ENCODE peak calls at places on chromosomes 13 and 19, in five cellular contexts. One of them, this sample, is unnamed.

GRCh38 chr19:676343-677105 is at the start of gene FSTL3:
- DNase-seq in brain microvascular endothelial cell: peak
- DNase-seq in AG09309: no peak
- DNase-seq in SJCRH30: no peak
- DNase-seq in WERI-Rb-1: no peak
- DNase-seq in this sample: peak

GRCh38 chr19:43784251-43784980 is 3.6 kb upstream of the KCNN4 start:
- DNase-seq in brain microvascular endothelial cell: peak
- DNase-seq in AG09309: peak
- DNase-seq in SJCRH30: peak
- DNase-seq in WERI-Rb-1: peak
- DNase-seq in this sample: peak

GRCh38 chr19:19782783-19783182 is 38.8 kb downstream of the ZNF506 start:
- DNase-seq in brain microvascular endothelial cell: no peak
- DNase-seq in AG09309: no peak
- DNase-seq in SJCRH30: no peak
- DNase-seq in WERI-Rb-1: no peak
- DNase-seq in this sample: no peak

GRCh38 chr13:36163809-36164308 is 32.7 kb upstream of the DCLK1 start:
- DNase-seq in brain microvascular endothelial cell: peak
- DNase-seq in AG09309: peak
- DNase-seq in SJCRH30: peak
- DNase-seq in WERI-Rb-1: peak
- DNase-seq in this sample: peak

GRCh38 chr19:24054044-24054935 is 32.7 kb upstream of the ZNF254 start:
- DNase-seq in brain microvascular endothelial cell: peak
- DNase-seq in AG09309: peak
- DNase-seq in SJCRH30: no peak
- DNase-seq in WERI-Rb-1: no peak
- DNase-seq in this sample: no peak

GRCh38 chr13:99390601-99391000 is 83.4 kb upstream of the GPR183 start:
- DNase-seq in brain microvascular endothelial cell: no peak
- DNase-seq in AG09309: no peak
- DNase-seq in SJCRH30: no peak
- DNase-seq in WERI-Rb-1: peak
- DNase-seq in this sample: peak

GRCh38 chr13:41603917-41604316 is 146.6 kb downstream of the RGCC start:
- DNase-seq in brain microvascular endothelial cell: peak
- DNase-seq in AG09309: no peak
- DNase-seq in SJCRH30: peak
- DNase-seq in WERI-Rb-1: no peak
- DNase-seq in this sample: peak

GRCh38 chr13:80141114-80141849 is 199.6 kb downstream of the SPRY2 start:
- DNase-seq in brain microvascular endothelial cell: peak
- DNase-seq in AG09309: no peak
- DNase-seq in SJCRH30: peak
- DNase-seq in WERI-Rb-1: no peak
- DNase-seq in this sample: no peak

GRCh38 chr19:49231804-49232203 is 74.2 kb downstream of the TRPM4 start:
- DNase-seq in brain microvascular endothelial cell: no peak
- DNase-seq in AG09309: no peak
- DNase-seq in SJCRH30: no peak
- DNase-seq in WERI-Rb-1: no peak
- DNase-seq in this sample: no peak

GRCh38 chr19:15199652-15200574 is 882 bp downstream of the NOTCH3 start:
- DNase-seq in brain microvascular endothelial cell: no peak
- DNase-seq in AG09309: no peak
- DNase-seq in SJCRH30: peak
- DNase-seq in WERI-Rb-1: peak
- DNase-seq in this sample: no peak

GRCh38 chr19:55156202-55157063 is 1.1 kb downstream of the TNNI3 start:
- DNase-seq in brain microvascular endothelial cell: peak
- DNase-seq in AG09309: no peak
- DNase-seq in SJCRH30: no peak
- DNase-seq in WERI-Rb-1: no peak
- DNase-seq in this sample: no peak

GRCh38 chr13:113627136-113627535 is 30.9 kb downstream of the ATP4B start:
- DNase-seq in brain microvascular endothelial cell: no peak
- DNase-seq in AG09309: no peak
- DNase-seq in SJCRH30: no peak
- DNase-seq in WERI-Rb-1: no peak
- DNase-seq in this sample: no peak

GRCh38 chr19:33241530-33242101 is 16.0 kb upstream of the SLC7A10 start:
- DNase-seq in brain microvascular endothelial cell: no peak
- DNase-seq in AG09309: no peak
- DNase-seq in SJCRH30: peak
- DNase-seq in WERI-Rb-1: peak
- DNase-seq in this sample: no peak

GRCh38 chr13:44155422-44156293 is 218.0 kb upstream of the SERP2 start:
- DNase-seq in brain microvascular endothelial cell: no peak
- DNase-seq in AG09309: no peak
- DNase-seq in SJCRH30: no peak
- DNase-seq in WERI-Rb-1: no peak
- DNase-seq in this sample: peak

GRCh38 chr19:39078436-39079200 is 5.5 kb upstream of the ACP7 start:
- DNase-seq in brain microvascular endothelial cell: peak
- DNase-seq in AG09309: peak
- DNase-seq in SJCRH30: no peak
- DNase-seq in WERI-Rb-1: no peak
- DNase-seq in this sample: no peak

GRCh38 chr13:102698649-102698980 is 3.8 kb upstream of the METTL21C start:
- DNase-seq in brain microvascular endothelial cell: no peak
- DNase-seq in AG09309: no peak
- DNase-seq in SJCRH30: no peak
- DNase-seq in WERI-Rb-1: no peak
- DNase-seq in this sample: no peak

GRCh38 chr13:24511019-24511823 is 1.4 kb downstream of the PARP4 start:
- DNase-seq in brain microvascular endothelial cell: peak
- DNase-seq in AG09309: peak
- DNase-seq in SJCRH30: peak
- DNase-seq in WERI-Rb-1: no peak
- DNase-seq in this sample: peak

GRCh38 chr19:42325896-42326771 is 699 bp downstream of the MEGF8 start:
- DNase-seq in brain microvascular endothelial cell: no peak
- DNase-seq in AG09309: no peak
- DNase-seq in SJCRH30: peak
- DNase-seq in WERI-Rb-1: peak
- DNase-seq in this sample: peak

GRCh38 chr13:102799544-102800144 is 725 bp downstream of the BIVM start:
- DNase-seq in brain microvascular endothelial cell: peak
- DNase-seq in AG09309: no peak
- DNase-seq in SJCRH30: no peak
- DNase-seq in WERI-Rb-1: peak
- DNase-seq in this sample: peak

GRCh38 chr13:22489771-22490170 is 691.0 kb upstream of the SGCG start:
- DNase-seq in brain microvascular endothelial cell: no peak
- DNase-seq in AG09309: no peak
- DNase-seq in SJCRH30: no peak
- DNase-seq in WERI-Rb-1: no peak
- DNase-seq in this sample: no peak

GRCh38 chr13:75310005-75310580 is 171.9 kb downstream of the TBC1D4 start:
- DNase-seq in brain microvascular endothelial cell: no peak
- DNase-seq in AG09309: no peak
- DNase-seq in SJCRH30: no peak
- DNase-seq in WERI-Rb-1: no peak
- DNase-seq in this sample: no peak

GRCh38 chr13:76975863-76976262 is 16.0 kb upstream of the CLN5 start:
- DNase-seq in brain microvascular endothelial cell: no peak
- DNase-seq in AG09309: no peak
- DNase-seq in SJCRH30: peak
- DNase-seq in WERI-Rb-1: no peak
- DNase-seq in this sample: no peak

GRCh38 chr13:44393391-44393790 is 19.8 kb downstream of the SERP2 start:
- DNase-seq in brain microvascular endothelial cell: no peak
- DNase-seq in AG09309: no peak
- DNase-seq in SJCRH30: no peak
- DNase-seq in WERI-Rb-1: no peak
- DNase-seq in this sample: no peak

GRCh38 chr19:43784981-43785808 is 4.4 kb upstream of the KCNN4 start:
- DNase-seq in brain microvascular endothelial cell: peak
- DNase-seq in AG09309: no peak
- DNase-seq in SJCRH30: peak
- DNase-seq in WERI-Rb-1: peak
- DNase-seq in this sample: peak

GRCh38 chr13:98810746-98811145 is 58.3 kb upstream of the SLC15A1 start:
- DNase-seq in brain microvascular endothelial cell: no peak
- DNase-seq in AG09309: no peak
- DNase-seq in SJCRH30: no peak
- DNase-seq in WERI-Rb-1: no peak
- DNase-seq in this sample: no peak

GRCh38 chr19:1449467-1450442 is at the start of gene APC2:
- DNase-seq in brain microvascular endothelial cell: no peak
- DNase-seq in AG09309: no peak
- DNase-seq in SJCRH30: peak
- DNase-seq in WERI-Rb-1: peak
- DNase-seq in this sample: no peak

GRCh38 chr19:18009412-18010066 is 1.6 kb downstream of the ARRDC2 start:
- DNase-seq in brain microvascular endothelial cell: no peak
- DNase-seq in AG09309: no peak
- DNase-seq in SJCRH30: no peak
- DNase-seq in WERI-Rb-1: no peak
- DNase-seq in this sample: no peak

GRCh38 chr13:93304868-93305613 is 78.4 kb downstream of the GPC6 start:
- DNase-seq in brain microvascular endothelial cell: no peak
- DNase-seq in AG09309: no peak
- DNase-seq in SJCRH30: no peak
- DNase-seq in WERI-Rb-1: peak
- DNase-seq in this sample: no peak

GRCh38 chr13:102580552-102581169 is 16.1 kb upstream of the TPP2 start:
- DNase-seq in brain microvascular endothelial cell: peak
- DNase-seq in AG09309: peak
- DNase-seq in SJCRH30: peak
- DNase-seq in WERI-Rb-1: no peak
- DNase-seq in this sample: no peak

GRCh38 chr19:19106061-19106551 is 32.2 kb downstream of the TMEM161A start:
- DNase-seq in brain microvascular endothelial cell: no peak
- DNase-seq in AG09309: no peak
- DNase-seq in SJCRH30: peak
- DNase-seq in WERI-Rb-1: no peak
- DNase-seq in this sample: peak

DNA sequence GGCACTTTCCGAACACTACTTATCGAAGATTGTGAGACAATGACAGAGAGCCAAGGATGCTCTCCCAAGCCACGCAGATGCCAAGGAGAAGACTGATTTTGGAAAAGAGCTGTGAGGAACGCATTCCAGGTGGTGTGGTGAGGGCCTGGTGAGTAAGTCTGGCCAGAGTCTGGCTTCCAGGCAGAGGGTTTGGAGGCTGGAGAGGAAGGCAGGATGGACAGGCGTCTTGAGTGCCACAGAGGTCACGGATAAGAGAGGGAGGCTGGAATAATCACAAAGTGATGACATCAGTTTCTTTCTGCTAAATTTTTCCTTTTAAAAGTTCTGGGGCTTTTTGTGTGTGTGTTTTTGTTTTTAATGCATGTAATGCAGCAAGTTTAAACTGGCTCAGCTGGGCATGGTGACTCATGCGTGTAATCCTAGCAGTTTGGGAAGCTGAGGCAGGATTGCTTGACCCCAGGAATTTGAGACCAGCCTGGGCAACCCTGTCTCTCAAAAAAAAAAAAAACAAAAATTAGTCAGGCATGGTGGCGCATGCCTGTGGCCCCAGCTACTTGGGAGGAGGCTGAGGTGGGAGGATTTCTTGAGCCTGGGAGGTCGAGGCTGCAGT is 235.1 kb downstream of the NALCN start:
- DNase-seq in brain microvascular endothelial cell: no peak
- DNase-seq in AG09309: no peak
- DNase-seq in SJCRH30: no peak
- DNase-seq in WERI-Rb-1: no peak
- DNase-seq in this sample: no peak
- H3K4me3 ChIP-seq in brain microvascular endothelial cell: no peak
- H3K4me3 ChIP-seq in AG09309: no peak
- H3K4me3 ChIP-seq in SJCRH30: no peak
- H3K4me3 ChIP-seq in WERI-Rb-1: no peak
- H3K4me3 ChIP-seq in this sample: no peak

DNA sequence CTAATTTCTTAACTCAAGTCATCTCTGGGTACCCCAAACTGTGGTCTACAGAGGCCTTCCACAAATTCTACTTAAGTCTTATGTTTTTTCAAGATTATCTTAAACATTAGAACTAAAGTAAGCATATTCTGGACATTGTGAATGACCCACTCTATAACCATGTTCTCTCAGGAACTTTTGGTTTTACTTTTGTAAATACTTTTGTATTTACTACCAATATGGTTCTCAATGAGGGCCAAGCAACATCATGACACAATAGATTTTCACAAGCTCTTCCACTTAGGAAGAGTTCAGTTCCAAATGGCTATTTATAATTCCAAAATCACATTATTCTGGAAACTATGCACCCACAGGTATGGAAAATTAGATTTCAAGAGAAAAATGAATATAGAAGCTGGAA is 10.8 kb downstream of the DIAPH3 start:
- DNase-seq in brain microvascular endothelial cell: no peak
- DNase-seq in AG09309: no peak
- DNase-seq in SJCRH30: no peak
- DNase-seq in WERI-Rb-1: no peak
- DNase-seq in this sample: no peak
- H3K4me3 ChIP-seq in brain microvascular endothelial cell: no peak
- H3K4me3 ChIP-seq in AG09309: no peak
- H3K4me3 ChIP-seq in SJCRH30: no peak
- H3K4me3 ChIP-seq in WERI-Rb-1: no peak
- H3K4me3 ChIP-seq in this sample: no peak

DNA sequence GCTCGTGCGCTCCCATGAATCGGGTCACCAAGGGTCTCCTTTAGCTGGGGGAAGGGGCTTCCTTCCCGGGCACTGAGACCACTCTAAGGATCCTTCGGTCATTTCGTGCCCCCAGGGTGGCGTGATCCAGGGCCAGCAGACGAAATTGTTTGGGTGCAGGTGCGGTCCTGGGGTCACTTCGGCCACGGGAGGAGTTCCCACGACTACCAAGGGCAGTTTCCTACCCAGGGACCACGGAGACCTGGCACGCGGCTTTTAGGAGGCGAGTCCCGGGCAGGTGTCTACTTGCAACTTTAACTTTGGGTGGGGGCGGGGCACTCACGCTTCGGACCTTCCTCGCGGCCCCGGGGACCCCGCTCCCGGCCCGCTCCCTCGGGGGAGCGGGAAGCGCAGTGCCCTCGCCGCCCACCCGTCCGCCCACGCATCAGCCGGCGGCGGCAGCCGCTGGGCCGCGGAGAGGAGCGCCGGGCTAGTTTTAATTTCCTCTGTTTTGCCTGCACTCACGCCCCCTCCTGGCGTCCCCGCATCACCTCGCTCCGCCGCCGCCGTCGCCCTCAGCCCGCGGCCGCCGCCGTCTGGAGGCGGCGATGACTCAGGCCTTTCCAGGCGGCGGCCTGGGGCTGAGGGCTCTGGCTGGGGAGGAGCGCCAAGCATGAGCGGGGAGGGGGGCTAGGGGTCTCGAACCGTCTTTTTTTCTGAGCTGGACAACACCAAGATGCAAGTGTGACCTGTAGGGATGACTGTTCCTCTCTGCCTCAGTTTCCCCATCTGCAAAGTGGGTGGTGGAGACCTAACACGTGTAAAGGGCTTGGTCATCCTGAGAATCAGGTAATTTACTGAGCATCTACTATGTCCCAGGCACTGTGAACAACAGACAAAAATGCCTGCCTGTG is 21.8 kb downstream of the OLFM2 start:
- DNase-seq in brain microvascular endothelial cell: peak
- DNase-seq in AG09309: no peak
- DNase-seq in SJCRH30: no peak
- DNase-seq in WERI-Rb-1: peak
- DNase-seq in this sample: peak
- H3K4me3 ChIP-seq in brain microvascular endothelial cell: peak
- H3K4me3 ChIP-seq in AG09309: peak
- H3K4me3 ChIP-seq in SJCRH30: no peak
- H3K4me3 ChIP-seq in WERI-Rb-1: peak
- H3K4me3 ChIP-seq in this sample: peak

GRCh38 chr19:8577247-8577646 is at the start of gene MYO1F:
- DNase-seq in brain microvascular endothelial cell: no peak
- DNase-seq in AG09309: no peak
- DNase-seq in SJCRH30: no peak
- DNase-seq in WERI-Rb-1: no peak
- DNase-seq in this sample: peak
- H3K4me3 ChIP-seq in brain microvascular endothelial cell: no peak
- H3K4me3 ChIP-seq in AG09309: no peak
- H3K4me3 ChIP-seq in SJCRH30: no peak
- H3K4me3 ChIP-seq in WERI-Rb-1: no peak
- H3K4me3 ChIP-seq in this sample: peak

This sample was measured in adrenal gland.